ENCODE peak calls at places on chromosomes 11 and 22, in eight cellular contexts. One of them, this sample, is unnamed.

GRCh38 chr11:103035656-103036434 is 56.1 kb downstream of the DCUN1D5 start:
- DNase-seq in tibial artery: no peak
- DNase-seq in dorsolateral prefrontal cortex: no peak
- DNase-seq in fibroblast of mammary gland: peak
- DNase-seq in NCI-H187: no peak
- DNase-seq in AG08396: peak
- DNase-seq in NCI-H460: peak
- DNase-seq in LoVo: peak
- DNase-seq in this sample: peak

GRCh38 chr22:50577697-50577986 is 585 bp downstream of the CPT1B start:
- DNase-seq in NCI-H460: no peak
- DNase-seq in NCI-H187: no peak
- DNase-seq in dorsolateral prefrontal cortex: no peak
- DNase-seq in fibroblast of mammary gland: no peak
- DNase-seq in tibial artery: no peak
- DNase-seq in AG08396: no peak
- DNase-seq in LoVo: no peak
- DNase-seq in this sample: no peak

GRCh38 chr11:100546714-100547113 is 140.4 kb upstream of the ARHGAP42 start:
- DNase-seq in tibial artery: no peak
- DNase-seq in AG08396: no peak
- DNase-seq in dorsolateral prefrontal cortex: no peak
- DNase-seq in fibroblast of mammary gland: peak
- DNase-seq in LoVo: peak
- DNase-seq in NCI-H460: no peak
- DNase-seq in NCI-H187: peak
- DNase-seq in this sample: no peak

GRCh38 chr11:95091663-95092062 is 2.0 kb downstream of the ENDOD1 start:
- DNase-seq in tibial artery: no peak
- DNase-seq in AG08396: no peak
- DNase-seq in NCI-H460: no peak
- DNase-seq in LoVo: no peak
- DNase-seq in fibroblast of mammary gland: no peak
- DNase-seq in dorsolateral prefrontal cortex: no peak
- DNase-seq in NCI-H187: no peak
- DNase-seq in this sample: no peak

GRCh38 chr22:29459773-29460172 is 20.2 kb upstream of the NEFH start:
- DNase-seq in tibial artery: no peak
- DNase-seq in dorsolateral prefrontal cortex: no peak
- DNase-seq in AG08396: no peak
- DNase-seq in NCI-H187: no peak
- DNase-seq in NCI-H460: no peak
- DNase-seq in fibroblast of mammary gland: no peak
- DNase-seq in LoVo: no peak
- DNase-seq in this sample: no peak

GRCh38 chr11:44130751-44131150 is 35.3 kb downstream of the EXT2 start:
- DNase-seq in NCI-H187: no peak
- DNase-seq in LoVo: no peak
- DNase-seq in AG08396: no peak
- DNase-seq in fibroblast of mammary gland: no peak
- DNase-seq in dorsolateral prefrontal cortex: no peak
- DNase-seq in tibial artery: no peak
- DNase-seq in NCI-H460: no peak
- DNase-seq in this sample: no peak

GRCh38 chr11:95917188-95918036 is 6.5 kb downstream of the MTMR2 start:
- DNase-seq in NCI-H460: no peak
- DNase-seq in tibial artery: no peak
- DNase-seq in AG08396: no peak
- DNase-seq in dorsolateral prefrontal cortex: no peak
- DNase-seq in NCI-H187: no peak
- DNase-seq in LoVo: peak
- DNase-seq in fibroblast of mammary gland: no peak
- DNase-seq in this sample: peak

GRCh38 chr11:27464155-27464759 is 8.3 kb downstream of the LGR4 start:
- DNase-seq in AG08396: no peak
- DNase-seq in dorsolateral prefrontal cortex: no peak
- DNase-seq in tibial artery: no peak
- DNase-seq in NCI-H460: no peak
- DNase-seq in NCI-H187: no peak
- DNase-seq in LoVo: peak
- DNase-seq in fibroblast of mammary gland: no peak
- DNase-seq in this sample: no peak

GRCh38 chr11:79101736-79102135 is 339.1 kb downstream of the TENM4 start:
- DNase-seq in NCI-H187: no peak
- DNase-seq in tibial artery: peak
- DNase-seq in fibroblast of mammary gland: no peak
- DNase-seq in AG08396: no peak
- DNase-seq in NCI-H460: no peak
- DNase-seq in LoVo: no peak
- DNase-seq in dorsolateral prefrontal cortex: no peak
- DNase-seq in this sample: no peak

GRCh38 chr11:65060913-65061408 is 2.6 kb upstream of the NAALADL1 start:
- DNase-seq in tibial artery: no peak
- DNase-seq in fibroblast of mammary gland: peak
- DNase-seq in NCI-H460: no peak
- DNase-seq in dorsolateral prefrontal cortex: no peak
- DNase-seq in LoVo: no peak
- DNase-seq in NCI-H187: no peak
- DNase-seq in AG08396: no peak
- DNase-seq in this sample: no peak

GRCh38 chr22:32584650-32585049 is 110.0 kb downstream of the FBXO7 start:
- DNase-seq in dorsolateral prefrontal cortex: no peak
- DNase-seq in NCI-H187: no peak
- DNase-seq in fibroblast of mammary gland: peak
- DNase-seq in tibial artery: no peak
- DNase-seq in AG08396: peak
- DNase-seq in NCI-H460: no peak
- DNase-seq in LoVo: no peak
- DNase-seq in this sample: peak

GRCh38 chr11:71185411-71185810 is 67.0 kb downstream of the SHANK2 start:
- DNase-seq in NCI-H187: no peak
- DNase-seq in NCI-H460: no peak
- DNase-seq in LoVo: no peak
- DNase-seq in tibial artery: no peak
- DNase-seq in AG08396: no peak
- DNase-seq in fibroblast of mammary gland: no peak
- DNase-seq in dorsolateral prefrontal cortex: no peak
- DNase-seq in this sample: no peak

GRCh38 chr11:94897330-94897768 is 76.0 kb downstream of the CWC15 start:
- DNase-seq in AG08396: peak
- DNase-seq in tibial artery: no peak
- DNase-seq in dorsolateral prefrontal cortex: peak
- DNase-seq in fibroblast of mammary gland: peak
- DNase-seq in NCI-H460: peak
- DNase-seq in NCI-H187: peak
- DNase-seq in LoVo: peak
- DNase-seq in this sample: peak

GRCh38 chr11:37710031-37710430 is 1112.0 kb upstream of the RAG2 start:
- DNase-seq in LoVo: no peak
- DNase-seq in dorsolateral prefrontal cortex: no peak
- DNase-seq in fibroblast of mammary gland: no peak
- DNase-seq in NCI-H460: no peak
- DNase-seq in AG08396: no peak
- DNase-seq in NCI-H187: no peak
- DNase-seq in tibial artery: no peak
- DNase-seq in this sample: no peak

GRCh38 chr22:22144858-22145257 is 99.7 kb upstream of the VPREB1 start:
- DNase-seq in AG08396: no peak
- DNase-seq in fibroblast of mammary gland: peak
- DNase-seq in tibial artery: no peak
- DNase-seq in dorsolateral prefrontal cortex: no peak
- DNase-seq in LoVo: no peak
- DNase-seq in NCI-H187: no peak
- DNase-seq in NCI-H460: no peak
- DNase-seq in this sample: no peak

GRCh38 chr11:77200869-77201268 is 72.8 kb downstream of the MYO7A start:
- DNase-seq in fibroblast of mammary gland: no peak
- DNase-seq in AG08396: no peak
- DNase-seq in NCI-H187: no peak
- DNase-seq in NCI-H460: no peak
- DNase-seq in tibial artery: peak
- DNase-seq in dorsolateral prefrontal cortex: no peak
- DNase-seq in LoVo: no peak
- DNase-seq in this sample: no peak

GRCh38 chr22:33851985-33852384 is 68.3 kb downstream of the LARGE1 start:
- DNase-seq in fibroblast of mammary gland: no peak
- DNase-seq in NCI-H187: no peak
- DNase-seq in dorsolateral prefrontal cortex: no peak
- DNase-seq in tibial artery: no peak
- DNase-seq in AG08396: no peak
- DNase-seq in NCI-H460: no peak
- DNase-seq in LoVo: no peak
- DNase-seq in this sample: no peak

GRCh38 chr11:2801711-2802388 is 83.7 kb downstream of the CDKN1C start:
- DNase-seq in tibial artery: peak
- DNase-seq in dorsolateral prefrontal cortex: no peak
- DNase-seq in LoVo: no peak
- DNase-seq in NCI-H187: no peak
- DNase-seq in NCI-H460: no peak
- DNase-seq in AG08396: no peak
- DNase-seq in fibroblast of mammary gland: no peak
- DNase-seq in this sample: no peak

GRCh38 chr11:113240389-113240788 is 74.0 kb upstream of the TTC12 start:
- DNase-seq in AG08396: no peak
- DNase-seq in NCI-H460: no peak
- DNase-seq in fibroblast of mammary gland: no peak
- DNase-seq in NCI-H187: no peak
- DNase-seq in dorsolateral prefrontal cortex: no peak
- DNase-seq in LoVo: no peak
- DNase-seq in tibial artery: no peak
- DNase-seq in this sample: no peak

GRCh38 chr11:18145025-18145424 is 12.7 kb downstream of the MRGPRX3 start:
- DNase-seq in tibial artery: no peak
- DNase-seq in NCI-H187: no peak
- DNase-seq in dorsolateral prefrontal cortex: no peak
- DNase-seq in AG08396: no peak
- DNase-seq in fibroblast of mammary gland: peak
- DNase-seq in NCI-H460: no peak
- DNase-seq in LoVo: no peak
- DNase-seq in this sample: peak

GRCh38 chr11:76524919-76525318 is 80.1 kb downstream of the EMSY start:
- DNase-seq in fibroblast of mammary gland: peak
- DNase-seq in LoVo: peak
- DNase-seq in NCI-H460: peak
- DNase-seq in AG08396: peak
- DNase-seq in tibial artery: no peak
- DNase-seq in NCI-H187: no peak
- DNase-seq in dorsolateral prefrontal cortex: no peak
- DNase-seq in this sample: no peak

GRCh38 chr11:110356769-110357671 is 60.6 kb upstream of the RDX start:
- DNase-seq in NCI-H187: no peak
- DNase-seq in fibroblast of mammary gland: peak
- DNase-seq in AG08396: no peak
- DNase-seq in NCI-H460: peak
- DNase-seq in LoVo: peak
- DNase-seq in dorsolateral prefrontal cortex: no peak
- DNase-seq in tibial artery: no peak
- DNase-seq in this sample: peak

GRCh38 chr22:37167981-37168647 is 18.4 kb upstream of the IL2RB start:
- DNase-seq in NCI-H187: no peak
- DNase-seq in dorsolateral prefrontal cortex: no peak
- DNase-seq in tibial artery: no peak
- DNase-seq in fibroblast of mammary gland: no peak
- DNase-seq in AG08396: no peak
- DNase-seq in NCI-H460: no peak
- DNase-seq in LoVo: no peak
- DNase-seq in this sample: no peak

GRCh38 chr11:128328955-128329551 is 258.3 kb downstream of the ETS1 start:
- DNase-seq in NCI-H187: no peak
- DNase-seq in tibial artery: no peak
- DNase-seq in fibroblast of mammary gland: no peak
- DNase-seq in LoVo: no peak
- DNase-seq in NCI-H460: no peak
- DNase-seq in dorsolateral prefrontal cortex: no peak
- DNase-seq in AG08396: no peak
- DNase-seq in this sample: no peak

GRCh38 chr11:61509058-61510029 is 795 bp downstream of the LRRC10B start:
- DNase-seq in NCI-H460: peak
- DNase-seq in fibroblast of mammary gland: peak
- DNase-seq in LoVo: peak
- DNase-seq in dorsolateral prefrontal cortex: peak
- DNase-seq in AG08396: peak
- DNase-seq in tibial artery: peak
- DNase-seq in NCI-H187: peak
- DNase-seq in this sample: peak

GRCh38 chr11:116373545-116373944 is 399.2 kb downstream of the BUD13 start:
- DNase-seq in NCI-H460: no peak
- DNase-seq in AG08396: no peak
- DNase-seq in fibroblast of mammary gland: no peak
- DNase-seq in dorsolateral prefrontal cortex: peak
- DNase-seq in NCI-H187: no peak
- DNase-seq in tibial artery: no peak
- DNase-seq in LoVo: no peak
- DNase-seq in this sample: no peak

GRCh38 chr11:57336111-57336666 is 497 bp upstream of the SSRP1 start:
- DNase-seq in dorsolateral prefrontal cortex: no peak
- DNase-seq in NCI-H460: no peak
- DNase-seq in tibial artery: no peak
- DNase-seq in NCI-H187: no peak
- DNase-seq in AG08396: no peak
- DNase-seq in LoVo: no peak
- DNase-seq in fibroblast of mammary gland: no peak
- DNase-seq in this sample: no peak

GRCh38 chr11:100918551-100919500 is 210.8 kb downstream of the PGR start:
- DNase-seq in fibroblast of mammary gland: no peak
- DNase-seq in NCI-H460: no peak
- DNase-seq in tibial artery: no peak
- DNase-seq in LoVo: peak
- DNase-seq in NCI-H187: peak
- DNase-seq in dorsolateral prefrontal cortex: no peak
- DNase-seq in AG08396: no peak
- DNase-seq in this sample: peak

GRCh38 chr11:46382644-46383403 is 1.4 kb downstream of the MDK start:
- DNase-seq in dorsolateral prefrontal cortex: peak
- DNase-seq in LoVo: peak
- DNase-seq in tibial artery: no peak
- DNase-seq in NCI-H460: no peak
- DNase-seq in AG08396: peak
- DNase-seq in NCI-H187: no peak
- DNase-seq in fibroblast of mammary gland: peak
- DNase-seq in this sample: peak

GRCh38 chr11:69307871-69308381 is 14.0 kb downstream of the MYEOV start:
- DNase-seq in AG08396: no peak
- DNase-seq in LoVo: no peak
- DNase-seq in NCI-H187: no peak
- DNase-seq in dorsolateral prefrontal cortex: no peak
- DNase-seq in NCI-H460: no peak
- DNase-seq in fibroblast of mammary gland: no peak
- DNase-seq in tibial artery: peak
- DNase-seq in this sample: no peak

This sample was measured in HAP-1.